ENCODE peak calls at places on chromosomes 13 and 19, in ten cellular contexts. One of them, this sample, is unnamed.

GRCh38 chr13:41603917-41604316 is 146.6 kb downstream of the RGCC start:
- DNase-seq in frontal cortex: no peak
- DNase-seq in HTR-8/SVneo: no peak
- DNase-seq in NCI-H82: peak
- DNase-seq in effector CD4-positive, alpha-beta T cell: no peak
- DNase-seq in lower lobe of right lung: no peak
- DNase-seq in stimulated activated naive CD4-positive, alpha-beta T cell: no peak
- DNase-seq in neuronal stem cell: no peak
- DNase-seq in bronchial epithelial cell: peak
- DNase-seq in NCI-H460: peak
- DNase-seq in this sample: peak

GRCh38 chr19:3196064-3196932 is 10.6 kb downstream of the NCLN start:
- DNase-seq in HTR-8/SVneo: no peak
- DNase-seq in lower lobe of right lung: no peak
- DNase-seq in effector CD4-positive, alpha-beta T cell: no peak
- DNase-seq in neuronal stem cell: no peak
- DNase-seq in frontal cortex: no peak
- DNase-seq in NCI-H82: no peak
- DNase-seq in NCI-H460: no peak
- DNase-seq in bronchial epithelial cell: no peak
- DNase-seq in stimulated activated naive CD4-positive, alpha-beta T cell: no peak
- DNase-seq in this sample: no peak

GRCh38 chr13:61695147-61695546 is 279.5 kb upstream of the PCDH20 start:
- DNase-seq in NCI-H460: no peak
- DNase-seq in neuronal stem cell: no peak
- DNase-seq in bronchial epithelial cell: peak
- DNase-seq in frontal cortex: no peak
- DNase-seq in NCI-H82: no peak
- DNase-seq in effector CD4-positive, alpha-beta T cell: no peak
- DNase-seq in HTR-8/SVneo: no peak
- DNase-seq in lower lobe of right lung: no peak
- DNase-seq in stimulated activated naive CD4-positive, alpha-beta T cell: no peak
- DNase-seq in this sample: no peak

GRCh38 chr13:110528911-110529310 is 32.6 kb downstream of the RAB20 start:
- DNase-seq in effector CD4-positive, alpha-beta T cell: no peak
- DNase-seq in stimulated activated naive CD4-positive, alpha-beta T cell: no peak
- DNase-seq in NCI-H460: no peak
- DNase-seq in frontal cortex: no peak
- DNase-seq in neuronal stem cell: no peak
- DNase-seq in lower lobe of right lung: no peak
- DNase-seq in bronchial epithelial cell: no peak
- DNase-seq in HTR-8/SVneo: no peak
- DNase-seq in NCI-H82: no peak
- DNase-seq in this sample: no peak

GRCh38 chr13:113879017-113879416 is 15.1 kb upstream of the GAS6 start:
- DNase-seq in neuronal stem cell: no peak
- DNase-seq in bronchial epithelial cell: no peak
- DNase-seq in frontal cortex: no peak
- DNase-seq in NCI-H82: no peak
- DNase-seq in NCI-H460: no peak
- DNase-seq in stimulated activated naive CD4-positive, alpha-beta T cell: no peak
- DNase-seq in effector CD4-positive, alpha-beta T cell: no peak
- DNase-seq in HTR-8/SVneo: no peak
- DNase-seq in lower lobe of right lung: no peak
- DNase-seq in this sample: no peak

GRCh38 chr13:114161644-114162532 is 17.2 kb upstream of the CFAP97D2 start:
- DNase-seq in NCI-H460: no peak
- DNase-seq in stimulated activated naive CD4-positive, alpha-beta T cell: no peak
- DNase-seq in HTR-8/SVneo: no peak
- DNase-seq in frontal cortex: peak
- DNase-seq in NCI-H82: no peak
- DNase-seq in neuronal stem cell: no peak
- DNase-seq in effector CD4-positive, alpha-beta T cell: no peak
- DNase-seq in bronchial epithelial cell: peak
- DNase-seq in lower lobe of right lung: peak
- DNase-seq in this sample: no peak

GRCh38 chr13:30346159-30346788 is 38.9 kb upstream of the KATNAL1 start:
- DNase-seq in frontal cortex: no peak
- DNase-seq in lower lobe of right lung: no peak
- DNase-seq in stimulated activated naive CD4-positive, alpha-beta T cell: peak
- DNase-seq in NCI-H82: no peak
- DNase-seq in bronchial epithelial cell: no peak
- DNase-seq in neuronal stem cell: no peak
- DNase-seq in effector CD4-positive, alpha-beta T cell: peak
- DNase-seq in HTR-8/SVneo: no peak
- DNase-seq in NCI-H460: no peak
- DNase-seq in this sample: no peak

GRCh38 chr19:40305403-40305802 is 20.3 kb upstream of the AKT2 start:
- DNase-seq in frontal cortex: peak
- DNase-seq in NCI-H82: peak
- DNase-seq in effector CD4-positive, alpha-beta T cell: peak
- DNase-seq in HTR-8/SVneo: peak
- DNase-seq in stimulated activated naive CD4-positive, alpha-beta T cell: peak
- DNase-seq in lower lobe of right lung: peak
- DNase-seq in bronchial epithelial cell: peak
- DNase-seq in neuronal stem cell: peak
- DNase-seq in NCI-H460: peak
- DNase-seq in this sample: peak

GRCh38 chr13:112097770-112098169 is 30.8 kb downstream of the SOX1 start:
- DNase-seq in bronchial epithelial cell: no peak
- DNase-seq in effector CD4-positive, alpha-beta T cell: no peak
- DNase-seq in HTR-8/SVneo: no peak
- DNase-seq in neuronal stem cell: no peak
- DNase-seq in NCI-H82: no peak
- DNase-seq in lower lobe of right lung: no peak
- DNase-seq in frontal cortex: no peak
- DNase-seq in NCI-H460: no peak
- DNase-seq in stimulated activated naive CD4-positive, alpha-beta T cell: no peak
- DNase-seq in this sample: no peak